ENCODE peak calls at places on chromosomes 12 and 14, in five cellular contexts. One of them, this sample, is unnamed. For H3K4me1, the result is how much of the 10 kb centered on the place peaks cover.

GRCh38 chr12:52360663-52361271 is 6.5 kb downstream of the KRT85 start:
- DNase-seq in MM.1S: no peak
- DNase-seq in PC-9: no peak
- DNase-seq in adrenal gland: no peak
- DNase-seq in A549: no peak
- DNase-seq in this sample: no peak

GRCh38 chr12:89134213-89134770 is 218.0 kb downstream of the DUSP6 start:
- DNase-seq in MM.1S: no peak
- DNase-seq in PC-9: no peak
- DNase-seq in adrenal gland: no peak
- DNase-seq in A549: no peak
- DNase-seq in this sample: no peak

GRCh38 chr12:52223411-52224039 is 9.5 kb upstream of the KRT7 start:
- DNase-seq in MM.1S: no peak
- DNase-seq in PC-9: no peak
- DNase-seq in adrenal gland: no peak
- DNase-seq in A549: no peak
- DNase-seq in this sample: no peak

GRCh38 chr14:21475767-21476525 is 813 bp downstream of the RAB2B start:
- DNase-seq in MM.1S: no peak
- DNase-seq in PC-9: no peak
- DNase-seq in adrenal gland: no peak
- DNase-seq in A549: no peak
- DNase-seq in this sample: no peak

GRCh38 chr14:73285979-73286378 is 48.7 kb downstream of the PAPLN start:
- DNase-seq in MM.1S: no peak
- DNase-seq in PC-9: no peak
- DNase-seq in adrenal gland: no peak
- DNase-seq in A549: no peak
- DNase-seq in this sample: no peak

GRCh38 chr12:7935773-7936581 is at the start of gene SLC2A3:
- DNase-seq in MM.1S: peak
- DNase-seq in PC-9: peak
- DNase-seq in adrenal gland: peak
- DNase-seq in A549: peak
- DNase-seq in this sample: peak

GRCh38 chr14:77615231-77616132 is 955 bp downstream of the SPTLC2 start:
- DNase-seq in MM.1S: no peak
- DNase-seq in PC-9: peak
- DNase-seq in adrenal gland: no peak
- DNase-seq in A549: no peak
- DNase-seq in this sample: no peak

GRCh38 chr14:76329951-76330350 is 46.0 kb upstream of the ESRRB start:
- DNase-seq in MM.1S: no peak
- DNase-seq in PC-9: no peak
- DNase-seq in adrenal gland: no peak
- DNase-seq in A549: no peak
- DNase-seq in this sample: no peak

GRCh38 chr12:45850302-45850701 is 120.8 kb downstream of the ARID2 start:
- DNase-seq in MM.1S: no peak
- DNase-seq in PC-9: no peak
- DNase-seq in adrenal gland: no peak
- DNase-seq in A549: no peak
- DNase-seq in this sample: no peak

GRCh38 chr12:61916856-61917255 is 343.3 kb upstream of the USP15 start:
- DNase-seq in MM.1S: no peak
- DNase-seq in PC-9: no peak
- DNase-seq in adrenal gland: no peak
- DNase-seq in A549: no peak
- DNase-seq in this sample: no peak

GRCh38 chr14:95547626-95548327 is 12.9 kb downstream of the GLRX5 start:
- DNase-seq in MM.1S: no peak
- DNase-seq in PC-9: peak
- DNase-seq in adrenal gland: no peak
- DNase-seq in A549: no peak
- DNase-seq in this sample: no peak

GRCh38 chr12:132222096-132222807 is 78.0 kb downstream of the NOC4L start:
- DNase-seq in MM.1S: no peak
- DNase-seq in PC-9: peak
- DNase-seq in adrenal gland: no peak
- DNase-seq in A549: peak
- DNase-seq in this sample: no peak

GRCh38 chr12:46386360-46386867 is 13.8 kb upstream of the SLC38A2 start:
- DNase-seq in MM.1S: no peak
- DNase-seq in PC-9: no peak
- DNase-seq in adrenal gland: no peak
- DNase-seq in A549: no peak
- DNase-seq in this sample: no peak

GRCh38 chr14:32933623-32933942 is 5.1 kb upstream of the NPAS3 start:
- DNase-seq in MM.1S: no peak
- DNase-seq in PC-9: no peak
- DNase-seq in adrenal gland: no peak
- DNase-seq in A549: no peak
- DNase-seq in this sample: no peak

GRCh38 chr14:38384746-38385145 is 128.9 kb upstream of the CLEC14A start:
- DNase-seq in MM.1S: no peak
- DNase-seq in PC-9: no peak
- DNase-seq in adrenal gland: no peak
- DNase-seq in A549: no peak
- DNase-seq in this sample: no peak

GRCh38 chr12:46126050-46126727 is 135.8 kb upstream of the SCAF11 start:
- DNase-seq in MM.1S: no peak
- DNase-seq in PC-9: no peak
- DNase-seq in adrenal gland: no peak
- DNase-seq in A549: no peak
- DNase-seq in this sample: no peak

GRCh38 chr12:6122211-6122610 is 2.3 kb downstream of the VWF start:
- DNase-seq in MM.1S: no peak
- DNase-seq in PC-9: no peak
- DNase-seq in adrenal gland: no peak
- DNase-seq in A549: no peak
- DNase-seq in this sample: peak

GRCh38 chr12:124445826-124446225 is 121.6 kb downstream of the NCOR2 start:
- DNase-seq in MM.1S: no peak
- DNase-seq in PC-9: no peak
- DNase-seq in adrenal gland: no peak
- DNase-seq in A549: no peak
- DNase-seq in this sample: no peak

DNA sequence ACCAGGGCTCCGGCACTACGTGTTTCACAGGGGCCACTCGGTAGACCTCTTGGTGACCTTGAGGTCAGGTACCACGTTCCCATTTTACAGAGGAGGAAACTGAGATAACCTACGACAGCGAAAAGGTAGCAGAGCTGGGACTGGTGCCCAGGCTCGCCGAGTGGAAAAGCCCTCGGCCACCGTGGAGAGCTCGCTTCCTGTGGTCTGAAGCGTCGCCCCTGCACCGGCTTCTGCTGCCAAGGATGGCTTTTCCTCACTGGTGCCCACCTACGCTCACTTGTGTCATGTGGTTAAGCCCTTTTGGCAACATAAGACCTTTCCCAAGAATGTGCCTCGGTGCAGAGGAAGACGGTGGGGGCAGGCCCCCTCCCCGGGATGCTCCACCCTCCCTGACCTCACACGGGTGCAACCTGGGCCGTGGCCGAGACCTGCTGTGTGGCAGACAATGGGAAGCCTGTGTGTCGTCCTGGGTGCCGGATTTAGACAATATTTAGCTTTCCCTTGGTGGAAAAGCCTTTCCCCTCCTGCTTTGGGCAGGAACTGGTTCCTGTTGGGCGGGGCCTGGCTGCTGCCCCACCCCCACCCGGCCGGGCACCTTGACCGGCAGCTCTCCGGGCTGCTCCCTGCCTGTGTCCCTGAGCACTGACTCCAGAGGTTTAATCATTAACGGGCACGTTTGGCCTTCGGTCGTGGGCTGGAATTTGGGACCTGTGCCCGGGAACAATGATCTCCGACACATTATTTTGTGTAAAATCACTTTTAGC is 32.4 kb upstream of the PPP1R13B start:
- DNase-seq in MM.1S: no peak
- DNase-seq in PC-9: peak
- DNase-seq in adrenal gland: peak
- DNase-seq in A549: peak
- DNase-seq in this sample: peak
- H3K4me3 ChIP-seq in MM.1S: no peak
- H3K4me3 ChIP-seq in PC-9: no peak
- H3K4me3 ChIP-seq in adrenal gland: no peak
- H3K4me3 ChIP-seq in A549: peak
- H3K4me3 ChIP-seq in this sample: no peak

DNA sequence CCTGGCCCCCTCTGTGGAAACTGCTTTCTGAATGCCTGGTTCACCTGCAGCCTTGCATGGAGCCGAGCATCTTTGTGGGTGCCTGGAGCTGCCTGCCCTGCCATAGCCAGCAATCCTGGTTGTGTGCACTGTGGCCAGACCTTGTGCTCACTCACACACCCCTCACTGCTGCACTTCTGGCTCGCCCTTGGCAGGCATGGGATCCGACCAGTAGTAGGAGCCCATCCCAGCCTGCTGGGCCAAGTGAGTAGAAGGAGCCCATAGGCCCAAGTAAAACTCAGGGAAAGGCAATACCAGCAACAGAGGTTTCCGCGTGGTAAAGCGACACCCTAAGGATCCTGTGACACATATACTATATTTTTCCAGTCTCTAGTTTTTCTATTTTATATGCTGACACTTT is 270.0 kb upstream of the NAV3 start:
- DNase-seq in MM.1S: no peak
- DNase-seq in PC-9: no peak
- DNase-seq in adrenal gland: no peak
- DNase-seq in A549: no peak
- DNase-seq in this sample: no peak
- TF ChIP-seq CTCF in MM.1S: no peak
- TF ChIP-seq CTCF in PC-9: no peak
- TF ChIP-seq CTCF in adrenal gland: no peak
- TF ChIP-seq CTCF in A549: no peak
- TF ChIP-seq CTCF in this sample: no peak

DNA sequence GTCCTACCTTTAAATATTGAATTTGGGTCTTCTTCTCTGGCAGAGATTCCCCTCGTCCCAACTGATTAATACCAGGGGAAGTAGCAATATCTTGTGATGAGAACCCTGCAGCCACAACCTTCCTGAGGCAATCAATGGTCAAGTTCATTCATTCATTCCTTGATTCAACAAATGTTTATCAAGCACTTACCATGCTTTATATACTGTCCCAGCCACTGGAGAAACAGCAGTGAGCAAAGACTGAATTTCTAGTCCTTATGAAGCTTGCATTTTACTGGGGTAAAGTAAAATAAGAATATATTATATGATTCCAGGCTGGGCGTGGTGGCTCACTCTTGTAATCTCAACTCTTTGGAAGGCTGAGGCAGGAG is 300 bp upstream of the GIT2 start:
- DNase-seq in MM.1S: no peak
- DNase-seq in PC-9: no peak
- DNase-seq in adrenal gland: no peak
- DNase-seq in A549: no peak
- DNase-seq in this sample: no peak
- H3K4me1 ChIP-seq in MM.1S: under half
- H3K4me1 ChIP-seq in PC-9: under half
- H3K4me1 ChIP-seq in adrenal gland: under half
- H3K4me1 ChIP-seq in A549: under half
- H3K4me1 ChIP-seq in this sample: under half

GRCh38 chr12:10720974-10721565 is 2.1 kb downstream of the YBX3 start:
- DNase-seq in MM.1S: no peak
- DNase-seq in PC-9: no peak
- DNase-seq in adrenal gland: no peak
- DNase-seq in A549: no peak
- DNase-seq in this sample: no peak
- H3K4me3 ChIP-seq in MM.1S: peak
- H3K4me3 ChIP-seq in PC-9: peak
- H3K4me3 ChIP-seq in adrenal gland: peak
- H3K4me3 ChIP-seq in A549: peak
- H3K4me3 ChIP-seq in this sample: peak